ENCODE peak calls at places on chromosomes 2 and 18, in seven cellular contexts. S, W, E, G, Y, T and K are unnamed samples.
A peak's percentile ranks its signal among the peaks of the same experiment; 100 is the strongest.

GRCh38 chr2:143525006-143525405 is 395.8 kb downstream of the ARHGAP15 start:
- DNase-seq in E (no peak), T (no peak), Y (no peak), S (no peak), G (no peak), W (no peak), K (no peak)

GRCh38 chr18:5661179-5661578 is 117.4 kb upstream of the EPB41L3 start:
- DNase-seq in T (no peak), W (no peak), E (no peak), Y (no peak), G (no peak), S (no peak), K (no peak)

GRCh38 chr2:41926614-41927580 is 120.9 kb upstream of the PKDCC start:
- DNase-seq in W (no peak), T (no peak), G (no peak), S (no peak), Y (no peak), E (no peak), K (no peak)

GRCh38 chr2:178404380-178404767 is 46.6 kb downstream of the PRKRA start:
- DNase-seq in E (peak; percentile 24), G (no peak), T (no peak), W (no peak), Y (no peak), S (peak; percentile 29), K (no peak)

GRCh38 chr18:29147944-29148343 is 971.0 kb upstream of the CDH2 start:
- DNase-seq in Y (no peak), T (no peak), G (no peak), W (no peak), E (no peak), S (no peak), K (no peak)

GRCh38 chr18:8507361-8507760 is 101.9 kb upstream of the RAB12 start:
- DNase-seq in G (no peak), S (no peak), W (no peak), Y (peak; percentile 3), E (no peak), T (no peak), K (no peak)

GRCh38 chr2:150485871-150486538 is 1.5 kb downstream of the RND3 start:
- DNase-seq in E (peak; percentile 79), T (peak; percentile 75), G (no peak), W (no peak), S (peak; percentile 87), Y (peak; percentile 73), K (no peak)

GRCh38 chr2:42929985-42930581 is 137.7 kb upstream of the HAAO start:
- DNase-seq in W (no peak), Y (no peak), E (no peak), G (no peak), T (peak; percentile 67), S (peak; percentile 80), K (no peak)

GRCh38 chr18:65750421-65751144 is at the start of gene CDH7:
- DNase-seq in S (no peak), G (no peak), T (no peak), W (no peak), Y (no peak), E (no peak), K (no peak)

GRCh38 chr2:152504618-152505017 is 169.6 kb downstream of the FMNL2 start:
- DNase-seq in W (no peak), T (no peak), Y (no peak), G (no peak), E (no peak), S (no peak), K (no peak)

GRCh38 chr2:102294802-102295489 is 16.4 kb upstream of the IL1RL1 start:
- DNase-seq in S (no peak), Y (no peak), W (no peak), E (no peak), G (no peak), T (no peak), K (no peak)

GRCh38 chr2:20093263-20094141 is 42.1 kb upstream of the LAPTM4A start:
- DNase-seq in W (no peak), T (peak; percentile 63), G (no peak), S (peak; percentile 80), Y (peak; percentile 48), E (peak; percentile 70), K (no peak)

GRCh38 chr2:154067124-154067523 is 195.4 kb downstream of the GALNT13 start:
- DNase-seq in T (no peak), E (no peak), W (no peak), Y (no peak), G (no peak), S (no peak), K (no peak)

GRCh38 chr2:169480079-169480465 is 778 bp downstream of the BBS5 start:
- DNase-seq in G (no peak), W (no peak), E (no peak), S (no peak), Y (no peak), T (no peak), K (no peak)

GRCh38 chr2:14815201-14815600 is 182.7 kb downstream of the LRATD1 start:
- DNase-seq in Y (no peak), E (no peak), S (no peak), W (no peak), T (peak; percentile 6), G (no peak), K (no peak)

GRCh38 chr2:98730053-98730850 is 680 bp downstream of the MGAT4A start:
- DNase-seq in S (peak; percentile 50), E (peak; percentile 71), W (peak; percentile 55), T (peak; percentile 42), Y (no peak), G (peak; percentile 66), K (peak; percentile 54)

GRCh38 chr2:11708106-11708505 is 38.1 kb upstream of the NTSR2 start:
- DNase-seq in Y (no peak), G (no peak), S (no peak), E (no peak), T (no peak), W (no peak), K (no peak)

GRCh38 chr18:23211146-23211545 is 75.9 kb downstream of the CABLES1 start:
- DNase-seq in E (no peak), S (no peak), Y (no peak), G (no peak), T (no peak), W (no peak), K (no peak)
- H3K27me3 ChIP-seq in E (no peaks in the 10 kb centered on the region), S (no peaks in the 10 kb centered on the region), Y (no peaks in the 10 kb centered on the region), G (no peaks in the 10 kb centered on the region), T (no peaks in the 10 kb centered on the region), W (no peaks in the 10 kb centered on the region), K (no peaks in the 10 kb centered on the region)

GRCh38 chr2:236080412-236080811 is 87.8 kb downstream of the GBX2 start:
- DNase-seq in Y (no peak), E (no peak), T (no peak), S (no peak), G (no peak), W (no peak), K (no peak)

GRCh38 chr2:236075802-236076201 is 92.4 kb downstream of the GBX2 start:
- DNase-seq in W (no peak), Y (no peak), G (no peak), E (no peak), S (no peak), T (no peak), K (no peak)

GRCh38 chr2:236081171-236081570 is 87.0 kb downstream of the GBX2 start:
- DNase-seq in E (no peak), G (no peak), T (no peak), W (no peak), S (no peak), Y (no peak), K (no peak)

GRCh38 chr2:236073867-236074655 is 94.1 kb downstream of the GBX2 start:
- DNase-seq in T (no peak), S (no peak), E (no peak), W (no peak), G (no peak), Y (no peak), K (no peak)

DNA sequence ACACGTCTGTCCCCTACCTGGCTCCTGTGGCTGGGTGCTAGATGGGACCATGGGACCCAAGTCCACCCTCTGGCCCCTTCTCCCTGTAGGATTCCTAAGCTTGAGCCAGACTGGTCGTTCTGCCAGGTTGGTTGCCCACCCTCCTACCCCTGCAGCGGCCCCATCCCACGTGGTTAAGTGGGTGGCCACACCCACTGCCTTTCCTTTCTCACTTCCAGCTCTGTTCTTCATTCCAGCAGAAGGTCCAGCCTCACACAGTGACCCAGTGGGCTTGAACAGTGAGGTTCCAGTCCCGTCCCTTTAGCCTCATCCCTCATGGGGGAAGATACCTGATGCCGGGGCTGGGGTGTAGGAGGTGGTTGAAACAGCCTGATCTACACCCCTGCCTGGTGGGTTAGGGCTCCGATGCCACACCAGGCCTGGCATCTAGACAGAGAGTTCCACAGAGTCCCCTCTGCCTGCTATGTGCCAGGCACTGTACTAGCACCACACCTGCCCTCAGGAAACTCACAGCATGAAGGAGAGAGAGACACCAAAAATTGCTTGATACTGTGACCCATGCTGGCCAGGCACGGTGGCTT is 89.4 kb downstream of the GBX2 start:
- DNase-seq in Y (no peak), T (no peak), E (no peak), W (no peak), S (no peak), G (no peak), K (no peak)
- H3K27ac ChIP-seq in Y (peak overlapping the region; percentile 47), T (no peak overlapping the region), E (peak overlapping the region; percentile 8), W (no peak overlapping the region), S (no peak overlapping the region), G (no peak overlapping the region), K (no peak overlapping the region)

GRCh38 chr2:167404896-167405295 is 516.6 kb downstream of the XIRP2 start:
- DNase-seq in G (no peak), T (no peak), Y (no peak), S (no peak), W (no peak), E (no peak), K (no peak)
- H3K4me3 ChIP-seq in G (no peak overlapping the region), T (no peak overlapping the region), Y (no peak overlapping the region), S (no peak overlapping the region), W (no peak overlapping the region), E (no peak overlapping the region), K (no peak overlapping the region)

GRCh38 chr2:238602223-238602945 is 175.7 kb downstream of the ASB1 start:
- DNase-seq in S (no peak), G (no peak), E (no peak), Y (no peak), W (no peak), T (no peak), K (no peak)
- H3K27me3 ChIP-seq in S (no peaks in the 10 kb centered on the region), G (no peaks in the 10 kb centered on the region), E (no peaks in the 10 kb centered on the region), Y (no peaks in the 10 kb centered on the region), W (no peaks in the 10 kb centered on the region), T (peaks cover 4% of the 10 kb centered on the region), K (no peaks in the 10 kb centered on the region)

GRCh38 chr2:218072478-218073024 is 3.5 kb downstream of the RUFY4 start:
- DNase-seq in E (no peak), S (no peak), G (no peak), Y (no peak), W (no peak), T (no peak), K (no peak)
- H3K27ac ChIP-seq in E (no peak overlapping the region), S (no peak overlapping the region), G (no peak overlapping the region), Y (no peak overlapping the region), W (no peak overlapping the region), T (no peak overlapping the region), K (no peak overlapping the region)

GRCh38 chr2:230418341-230419016 is 2.5 kb downstream of the SP100 start:
- DNase-seq in W (no peak), Y (no peak), G (no peak), E (no peak), T (no peak), S (peak; percentile 49), K (no peak)
- H3K4me3 ChIP-seq in W (peak overlapping the region; percentile 96), Y (no peak overlapping the region), G (peak overlapping the region; percentile 33), E (peak overlapping the region; percentile 38), T (peak overlapping the region; percentile 57), S (peak overlapping the region; percentile 67), K (peak overlapping the region; percentile 51)